ENCODE peak calls at places on chromosome 3, in four cellular contexts. X is psoas muscle, V is spleen, A is HFF-Myc. R is an unnamed sample.

GRCh38 chr3:32420138-32420981 is 28.7 kb downstream of the CMTM7 start:
- DNase-seq in V (peak), X (no peak), A (no peak), R (peak)

GRCh38 chr3:134315286-134316106 is 58.8 kb downstream of the AMOTL2 start:
- DNase-seq in A (no peak), X (peak), V (peak), R (peak)

GRCh38 chr3:47573190-47574172 is 5.2 kb downstream of the CSPG5 start:
- DNase-seq in X (no peak), V (no peak), A (no peak), R (no peak)

GRCh38 chr3:151315136-151315535 is 1.5 kb downstream of the GPR87 start:
- DNase-seq in A (no peak), X (no peak), V (no peak), R (peak)

GRCh38 chr3:175258763-175259162 is 399.6 kb downstream of the NAALADL2 start:
- DNase-seq in V (no peak), A (no peak), X (no peak), R (peak)

GRCh38 chr3:16300881-16301359 is 35.9 kb downstream of the OXNAD1 start:
- DNase-seq in X (no peak), V (no peak), A (no peak), R (no peak)

GRCh38 chr3:30315452-30315851 is 290.9 kb upstream of the TGFBR2 start:
- DNase-seq in A (no peak), X (no peak), V (no peak), R (no peak)

GRCh38 chr3:138497851-138498250 is 63.4 kb downstream of the ESYT3 start:
- DNase-seq in X (no peak), A (no peak), V (no peak), R (no peak)

GRCh38 chr3:109899930-109900329 is 562.6 kb upstream of the DPPA4 start:
- DNase-seq in V (no peak), A (no peak), X (no peak), R (no peak)

GRCh38 chr3:140399853-140400252 is 278.0 kb upstream of the TRIM42 start:
- DNase-seq in V (no peak), X (no peak), A (no peak), R (no peak)

GRCh38 chr3:163914567-163914966 is 1163.7 kb downstream of the SI start:
- DNase-seq in A (no peak), X (no peak), V (no peak), R (no peak)

GRCh38 chr3:30473374-30474051 is 132.9 kb upstream of the TGFBR2 start:
- DNase-seq in A (no peak), X (peak), V (no peak), R (peak)

GRCh38 chr3:174125267-174125844 is 727.8 kb downstream of the NLGN1 start:
- DNase-seq in V (no peak), X (no peak), A (peak), R (peak)

GRCh38 chr3:15805756-15806266 is 8.0 kb upstream of the ANKRD28 start:
- DNase-seq in X (no peak), V (no peak), A (peak), R (peak)

GRCh38 chr3:110243081-110243480 is 828.5 kb upstream of the NECTIN3 start:
- DNase-seq in V (no peak), X (no peak), A (peak), R (peak)

GRCh38 chr3:171979081-171979480 is 60.3 kb upstream of the FNDC3B start:
- DNase-seq in A (no peak), X (no peak), V (no peak), R (no peak)

DNA sequence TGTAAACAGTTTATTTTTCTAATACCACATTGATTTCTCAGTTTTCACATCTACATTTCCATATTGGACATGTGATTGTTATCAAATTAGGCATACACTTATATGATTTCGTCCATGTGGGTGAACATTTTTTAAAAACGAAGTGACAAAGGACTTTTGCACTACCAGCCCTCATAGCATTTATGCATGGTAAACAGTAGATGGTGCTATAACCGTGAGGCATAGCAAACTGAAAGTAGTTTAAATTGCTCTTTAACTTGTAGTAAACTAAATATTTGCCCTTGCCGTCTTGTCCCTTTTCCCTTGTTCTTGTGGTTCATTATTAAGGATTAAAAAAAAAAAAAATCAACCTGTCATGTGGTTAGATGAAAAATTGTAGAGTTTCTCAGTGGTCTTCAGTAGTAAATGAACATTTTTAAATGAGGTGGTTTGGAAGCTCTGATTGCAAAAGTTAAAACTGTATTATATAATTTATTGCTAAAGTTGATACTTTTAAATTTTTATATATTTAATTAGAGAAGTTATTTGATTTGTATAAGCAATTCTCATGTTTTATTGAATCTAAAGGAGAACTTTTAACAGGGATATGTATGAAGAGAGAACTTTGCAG is 24.0 kb downstream of the STX19 start:
- DNase-seq in A (peak), X (no peak), V (no peak), R (peak)
- H3K4me3 ChIP-seq in A (no peak), X (peak), V (peak), R (no peak)

DNA sequence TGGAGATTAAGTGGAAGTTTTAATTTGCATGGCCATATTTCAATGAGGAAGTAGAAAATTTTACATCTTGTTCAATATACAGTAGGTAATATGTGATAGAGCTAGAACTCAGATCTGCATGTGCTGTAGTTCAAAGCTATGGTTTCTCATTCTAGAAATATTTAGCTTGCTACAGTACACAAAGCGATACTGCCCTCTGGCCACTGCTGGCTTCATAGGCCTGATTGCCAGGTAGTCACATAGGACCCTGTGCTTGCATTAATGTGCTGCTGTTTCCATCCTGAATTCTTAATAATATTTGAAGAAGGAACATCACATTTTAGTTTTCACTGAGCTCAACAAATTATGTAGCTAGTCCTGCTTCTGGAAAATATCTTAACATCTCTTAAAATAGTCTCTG is 87.0 kb downstream of the PLSCR2 start:
- DNase-seq in X (no peak), V (no peak), A (peak), R (peak)
- TF ChIP-seq CTCF in X (no peak), V (no peak), A (peak), R (peak)

GRCh38 chr3:64563776-64564175 is 124.0 kb downstream of the ADAMTS9 start:
- DNase-seq in A (no peak), V (no peak), X (no peak), R (no peak)

GRCh38 chr3:64555351-64555750 is 132.4 kb downstream of the ADAMTS9 start:
- DNase-seq in X (no peak), A (no peak), V (no peak), R (no peak)

GRCh38 chr3:64561503-64561810 is 126.3 kb downstream of the ADAMTS9 start:
- DNase-seq in V (no peak), A (no peak), X (no peak), R (no peak)

GRCh38 chr3:64559658-64560057 is 128.1 kb downstream of the ADAMTS9 start:
- DNase-seq in A (no peak), X (no peak), V (no peak), R (no peak)

GRCh38 chr3:64560802-64561502 is 126.8 kb downstream of the ADAMTS9 start:
- DNase-seq in X (no peak), V (no peak), A (no peak), R (no peak)
- H3K4me3 ChIP-seq in X (peak), V (no peak), A (no peak), R (no peak)

GRCh38 chr3:168162172-168162571 is 66.4 kb upstream of the GOLIM4 start:
- DNase-seq in V (no peak), A (peak), X (no peak), R (peak)

GRCh38 chr3:168161696-168162095 is 66.0 kb upstream of the GOLIM4 start:
- DNase-seq in X (no peak), V (no peak), A (no peak), R (no peak)

GRCh38 chr3:168168743-168169142 is 73.0 kb upstream of the GOLIM4 start:
- DNase-seq in X (no peak), V (no peak), A (no peak), R (no peak)

DNA sequence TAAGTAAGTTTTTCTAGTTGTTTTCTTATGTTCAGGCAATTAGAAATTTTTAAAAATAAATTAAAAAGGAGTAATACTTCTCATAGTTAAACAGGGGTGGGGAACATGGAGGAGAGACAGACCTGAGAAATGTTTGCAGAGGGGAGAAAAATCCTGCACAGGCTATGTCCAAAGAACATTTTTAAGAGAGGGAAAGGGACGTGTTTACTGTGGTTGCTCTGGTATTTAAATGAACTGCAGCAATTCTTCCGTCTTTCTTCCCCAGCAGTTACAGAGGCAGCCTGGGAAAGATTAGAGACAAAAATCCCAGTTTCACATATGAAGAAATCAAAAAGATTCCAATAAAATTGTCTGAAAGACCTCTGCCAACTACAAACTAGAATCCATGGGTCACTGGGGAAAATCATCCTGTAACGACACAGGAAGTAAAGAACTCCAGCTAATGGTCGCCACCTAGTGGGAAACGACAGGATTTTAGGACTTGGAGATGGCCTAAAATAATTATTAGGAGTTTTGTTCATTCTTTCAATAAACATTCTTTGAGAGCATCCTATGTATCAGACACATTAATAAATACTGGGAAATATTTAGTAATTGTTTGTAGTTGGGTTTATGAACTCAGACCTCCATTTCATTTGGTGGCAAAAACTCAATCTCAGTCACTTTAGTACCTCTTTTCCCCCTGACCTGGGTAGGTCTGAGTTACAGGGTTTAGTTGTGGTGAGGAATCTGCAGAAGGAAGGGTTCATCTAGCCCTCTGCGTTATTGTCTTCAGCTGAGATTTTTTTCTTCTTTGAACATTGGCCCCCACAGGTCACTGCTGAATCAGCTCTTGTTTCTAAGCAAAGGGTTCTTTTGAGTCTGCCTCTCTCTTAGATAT is 69.9 kb upstream of the GOLIM4 start:
- DNase-seq in A (peak), X (no peak), V (no peak), R (peak)
- TF ChIP-seq CTCF in A (peak), X (peak), V (peak), R (peak)

DNA sequence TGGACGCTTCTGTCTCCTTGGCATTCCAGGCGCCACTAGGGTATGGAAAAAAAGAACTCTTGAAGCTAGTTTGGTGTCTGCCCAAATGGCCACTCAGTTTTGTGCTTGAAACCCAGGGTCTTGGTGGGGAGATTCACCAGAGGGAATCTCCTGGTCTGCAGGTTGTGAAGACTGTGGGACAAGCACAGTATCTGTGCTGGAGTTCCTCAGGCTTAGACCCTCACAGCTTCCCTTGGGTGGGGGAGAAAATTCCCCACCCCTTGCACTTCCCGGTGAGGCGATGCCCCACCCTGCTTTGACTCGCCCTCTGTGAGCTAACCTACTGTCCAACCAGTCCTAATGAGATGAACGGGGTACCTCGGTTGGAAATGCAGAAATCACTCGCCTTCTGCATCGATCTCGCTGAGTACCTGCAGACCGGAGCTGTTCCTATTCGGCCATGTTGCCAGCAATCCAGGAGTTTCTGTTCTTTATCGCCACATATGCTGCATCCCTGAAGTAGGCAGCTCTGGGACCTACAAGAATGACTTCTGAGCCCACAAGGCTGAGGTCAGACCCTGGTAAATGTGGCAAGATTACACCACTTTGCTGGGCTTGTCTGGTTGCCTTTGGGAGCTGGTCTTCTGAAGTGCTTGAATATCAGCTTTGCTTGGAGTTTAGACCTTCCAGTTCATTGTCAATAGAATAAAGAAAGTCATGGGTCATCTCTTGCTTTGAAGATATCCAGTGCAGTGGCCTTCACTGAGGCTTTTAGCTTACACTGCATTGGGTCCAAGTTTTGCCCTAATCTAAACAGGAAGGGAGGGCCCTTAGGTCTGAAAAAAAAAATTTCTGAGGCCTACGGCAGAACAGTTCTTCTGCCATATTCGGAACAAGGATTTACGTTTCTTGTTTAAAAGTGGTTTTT is 51.0 kb downstream of the SLC2A2 start:
- DNase-seq in X (no peak), A (no peak), V (no peak), R (no peak)
- H3K4me3 ChIP-seq in X (no peak), A (no peak), V (no peak), R (no peak)

DNA sequence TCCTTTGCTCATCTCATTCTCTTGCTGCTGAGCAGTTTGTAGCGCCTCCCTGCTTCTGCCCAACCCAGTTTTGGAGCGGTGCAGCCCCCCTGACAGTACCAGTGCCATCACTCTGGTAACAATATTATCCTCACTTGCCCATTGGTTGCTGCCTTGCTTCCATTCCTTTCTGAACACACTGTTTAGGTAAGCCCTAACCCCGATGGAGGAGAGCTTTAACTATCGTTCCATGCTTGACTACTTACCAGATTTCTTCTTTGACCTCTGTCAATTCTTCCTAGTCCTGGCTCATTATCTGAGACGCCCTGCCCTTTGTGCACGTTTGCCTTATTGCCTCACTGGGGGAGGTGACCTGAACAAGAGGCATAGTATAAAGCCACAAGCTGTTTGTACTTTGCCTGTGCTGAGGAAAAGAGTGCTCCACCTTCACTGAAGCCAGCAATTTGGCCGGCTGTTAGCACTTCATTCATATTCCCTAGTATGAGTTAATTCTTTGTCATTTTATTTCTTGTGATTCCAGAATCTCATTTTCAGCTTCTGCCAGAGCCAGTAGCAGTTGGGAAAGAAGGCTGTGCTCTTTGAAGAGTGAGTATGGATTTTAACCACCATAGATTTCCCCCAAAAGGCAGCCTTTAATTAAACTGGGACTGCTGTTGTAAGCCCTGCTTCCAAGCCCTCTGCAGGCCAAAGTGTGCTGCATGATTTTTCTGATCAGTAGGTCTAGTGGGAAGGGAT is 11.9 kb downstream of the ABHD6 start:
- DNase-seq in X (no peak), V (no peak), A (no peak), R (no peak)
- TF ChIP-seq CTCF in X (no peak), V (no peak), A (peak), R (peak)

GRCh38 chr3:50259432-50260026 is 9.4 kb upstream of the SEMA3B start:
- DNase-seq in V (no peak), A (no peak), X (no peak), R (no peak)
- H3K4me3 ChIP-seq in V (peak), A (no peak), X (peak), R (no peak)

DNA sequence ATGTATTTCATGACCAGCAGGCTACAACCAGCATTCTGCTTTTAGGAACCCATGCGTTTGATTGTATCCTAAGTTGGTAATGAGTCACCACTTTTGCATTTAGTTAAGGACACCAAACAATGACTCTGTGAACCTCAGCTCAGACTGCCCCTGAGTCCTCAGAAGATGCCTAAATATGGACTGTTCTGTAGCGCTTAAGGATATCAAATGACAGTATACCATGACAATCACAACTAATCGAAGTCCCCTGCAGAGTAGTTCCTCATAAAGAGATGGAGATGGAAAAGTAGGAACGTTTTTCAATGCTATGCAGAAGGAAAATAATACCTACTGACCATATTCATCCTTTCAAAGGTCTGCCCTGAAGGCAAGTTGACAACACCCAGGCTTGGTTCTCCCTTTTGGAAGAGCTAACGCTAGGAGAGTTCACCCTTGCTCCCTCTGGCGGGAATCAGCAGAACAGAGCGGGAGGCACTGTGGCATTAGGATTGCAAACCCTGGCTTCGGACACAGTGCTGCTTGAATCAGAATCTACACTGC is 508.6 kb downstream of the FHIT start:
- DNase-seq in X (peak), V (no peak), A (peak), R (peak)
- TF ChIP-seq CTCF in X (peak), V (no peak), A (peak), R (peak)

DNA sequence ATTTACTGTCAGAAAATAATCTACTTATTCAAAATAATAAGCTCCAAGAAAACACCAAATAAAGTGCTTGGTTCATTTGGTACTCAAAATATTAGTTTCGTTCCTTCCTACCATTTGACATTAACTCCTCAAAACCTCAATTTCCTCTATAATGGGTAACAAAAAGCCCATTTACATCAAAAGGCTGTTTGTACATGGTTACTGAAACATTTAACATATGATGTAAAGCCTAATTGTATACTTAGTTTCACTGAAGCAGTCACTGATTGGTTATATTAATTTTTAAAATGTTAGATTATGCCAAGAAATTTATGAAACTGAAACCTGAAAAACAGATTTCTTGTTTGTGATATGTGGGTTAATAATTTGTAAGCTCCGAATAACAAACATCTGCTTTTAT is 14.7 kb downstream of the XRN1 start:
- DNase-seq in V (no peak), A (no peak), X (no peak), R (no peak)
- H3K4me3 ChIP-seq in V (no peak), A (no peak), X (no peak), R (no peak)

R was measured in cardiac fibroblast.